ENCODE peak calls at places on chromosomes 1 and 21, in five cellular contexts. One of them, this sample, is unnamed.

GRCh38 chr1:247647864-247648263 is 31.7 kb downstream of the OR13G1 start:
- DNase-seq in activated naive CD4-positive, alpha-beta T cell: no peak
- DNase-seq in activated CD4-positive, alpha-beta T cell treated with anti-CD3 and anti-CD28 coated beads, Interleukin-2, amount 10 ng/mL, durations not matched to agents 7 days and 5 days: no peak
- DNase-seq in naive B cell: no peak
- DNase-seq in IMR-90: no peak
- DNase-seq in this sample: no peak

GRCh38 chr21:45767071-45768006 is 123.8 kb downstream of the PCBP3 start:
- DNase-seq in activated CD4-positive, alpha-beta T cell treated with anti-CD3 and anti-CD28 coated beads, Interleukin-2, amount 10 ng/mL, durations not matched to agents 7 days and 5 days: peak; percentile 51
- DNase-seq in activated naive CD4-positive, alpha-beta T cell: no peak
- DNase-seq in naive B cell: no peak
- DNase-seq in IMR-90: peak; percentile 51
- DNase-seq in this sample: no peak

GRCh38 chr1:188652678-188653077 is 1823.9 kb downstream of the PLA2G4A start:
- DNase-seq in activated naive CD4-positive, alpha-beta T cell: no peak
- DNase-seq in naive B cell: no peak
- DNase-seq in IMR-90: peak; percentile 86
- DNase-seq in activated CD4-positive, alpha-beta T cell treated with anti-CD3 and anti-CD28 coated beads, Interleukin-2, amount 10 ng/mL, durations not matched to agents 7 days and 5 days: no peak
- DNase-seq in this sample: no peak

GRCh38 chr1:147665521-147665920 is 4.8 kb downstream of the ACP6 start:
- DNase-seq in naive B cell: no peak
- DNase-seq in IMR-90: no peak
- DNase-seq in activated CD4-positive, alpha-beta T cell treated with anti-CD3 and anti-CD28 coated beads, Interleukin-2, amount 10 ng/mL, durations not matched to agents 7 days and 5 days: no peak
- DNase-seq in activated naive CD4-positive, alpha-beta T cell: no peak
- DNase-seq in this sample: no peak

GRCh38 chr1:35660581-35661473 is 19.5 kb upstream of the PSMB2 start:
- DNase-seq in naive B cell: no peak
- DNase-seq in activated naive CD4-positive, alpha-beta T cell: no peak
- DNase-seq in IMR-90: peak; percentile 75
- DNase-seq in activated CD4-positive, alpha-beta T cell treated with anti-CD3 and anti-CD28 coated beads, Interleukin-2, amount 10 ng/mL, durations not matched to agents 7 days and 5 days: no peak
- DNase-seq in this sample: peak; percentile 39

GRCh38 chr21:42539342-42539741 is 25.7 kb downstream of the SLC37A1 start:
- DNase-seq in activated naive CD4-positive, alpha-beta T cell: no peak
- DNase-seq in activated CD4-positive, alpha-beta T cell treated with anti-CD3 and anti-CD28 coated beads, Interleukin-2, amount 10 ng/mL, durations not matched to agents 7 days and 5 days: no peak
- DNase-seq in IMR-90: no peak
- DNase-seq in naive B cell: no peak
- DNase-seq in this sample: no peak

GRCh38 chr1:6574025-6574620 is 5.7 kb upstream of the ZBTB48 start:
- DNase-seq in naive B cell: no peak
- DNase-seq in activated naive CD4-positive, alpha-beta T cell: no peak
- DNase-seq in activated CD4-positive, alpha-beta T cell treated with anti-CD3 and anti-CD28 coated beads, Interleukin-2, amount 10 ng/mL, durations not matched to agents 7 days and 5 days: no peak
- DNase-seq in IMR-90: peak; percentile 39
- DNase-seq in this sample: no peak

GRCh38 chr1:6603851-6604558 is 1.3 kb upstream of the KLHL21 start:
- DNase-seq in IMR-90: peak; percentile 86
- DNase-seq in naive B cell: no peak
- DNase-seq in activated naive CD4-positive, alpha-beta T cell: peak; percentile 15
- DNase-seq in activated CD4-positive, alpha-beta T cell treated with anti-CD3 and anti-CD28 coated beads, Interleukin-2, amount 10 ng/mL, durations not matched to agents 7 days and 5 days: peak; percentile 28
- DNase-seq in this sample: peak; percentile 83

GRCh38 chr1:244362481-244362880 is 89.2 kb downstream of the ADSS2 start:
- DNase-seq in activated naive CD4-positive, alpha-beta T cell: no peak
- DNase-seq in naive B cell: no peak
- DNase-seq in IMR-90: no peak
- DNase-seq in activated CD4-positive, alpha-beta T cell treated with anti-CD3 and anti-CD28 coated beads, Interleukin-2, amount 10 ng/mL, durations not matched to agents 7 days and 5 days: no peak
- DNase-seq in this sample: no peak

GRCh38 chr1:79726911-79727310 is 720.4 kb upstream of the ADGRL4 start:
- DNase-seq in activated CD4-positive, alpha-beta T cell treated with anti-CD3 and anti-CD28 coated beads, Interleukin-2, amount 10 ng/mL, durations not matched to agents 7 days and 5 days: no peak
- DNase-seq in activated naive CD4-positive, alpha-beta T cell: no peak
- DNase-seq in IMR-90: peak; percentile 29
- DNase-seq in naive B cell: no peak
- DNase-seq in this sample: no peak

GRCh38 chr21:17387030-17387617 is 125.7 kb upstream of the CXADR start:
- DNase-seq in IMR-90: peak; percentile 59
- DNase-seq in activated naive CD4-positive, alpha-beta T cell: peak; percentile 7
- DNase-seq in activated CD4-positive, alpha-beta T cell treated with anti-CD3 and anti-CD28 coated beads, Interleukin-2, amount 10 ng/mL, durations not matched to agents 7 days and 5 days: peak; percentile 69
- DNase-seq in naive B cell: peak; percentile 30
- DNase-seq in this sample: peak; percentile 51

GRCh38 chr1:12580054-12580887 is 37.7 kb downstream of the DHRS3 start:
- DNase-seq in activated CD4-positive, alpha-beta T cell treated with anti-CD3 and anti-CD28 coated beads, Interleukin-2, amount 10 ng/mL, durations not matched to agents 7 days and 5 days: no peak
- DNase-seq in naive B cell: no peak
- DNase-seq in IMR-90: peak; percentile 51
- DNase-seq in activated naive CD4-positive, alpha-beta T cell: no peak
- DNase-seq in this sample: peak; percentile 80

GRCh38 chr1:29671957-29672356 is 435.6 kb downstream of the PTPRU start:
- DNase-seq in activated naive CD4-positive, alpha-beta T cell: no peak
- DNase-seq in activated CD4-positive, alpha-beta T cell treated with anti-CD3 and anti-CD28 coated beads, Interleukin-2, amount 10 ng/mL, durations not matched to agents 7 days and 5 days: no peak
- DNase-seq in naive B cell: no peak
- DNase-seq in IMR-90: no peak
- DNase-seq in this sample: no peak

GRCh38 chr1:150464422-150464826 is 22.8 kb upstream of the TARS2 start:
- DNase-seq in IMR-90: peak; percentile 63
- DNase-seq in activated CD4-positive, alpha-beta T cell treated with anti-CD3 and anti-CD28 coated beads, Interleukin-2, amount 10 ng/mL, durations not matched to agents 7 days and 5 days: peak; percentile 82
- DNase-seq in activated naive CD4-positive, alpha-beta T cell: peak; percentile 34
- DNase-seq in naive B cell: peak; percentile 63
- DNase-seq in this sample: peak; percentile 76

GRCh38 chr1:36522461-36523229 is 39.9 kb upstream of the CSF3R start:
- DNase-seq in naive B cell: no peak
- DNase-seq in activated CD4-positive, alpha-beta T cell treated with anti-CD3 and anti-CD28 coated beads, Interleukin-2, amount 10 ng/mL, durations not matched to agents 7 days and 5 days: no peak
- DNase-seq in activated naive CD4-positive, alpha-beta T cell: no peak
- DNase-seq in IMR-90: no peak
- DNase-seq in this sample: no peak

GRCh38 chr1:150876111-150876434 is 326 bp downstream of the ARNT start:
- DNase-seq in activated CD4-positive, alpha-beta T cell treated with anti-CD3 and anti-CD28 coated beads, Interleukin-2, amount 10 ng/mL, durations not matched to agents 7 days and 5 days: no peak
- DNase-seq in IMR-90: peak; percentile 49
- DNase-seq in naive B cell: no peak
- DNase-seq in activated naive CD4-positive, alpha-beta T cell: no peak
- DNase-seq in this sample: peak; percentile 32

GRCh38 chr1:12661606-12662219 is 17.8 kb downstream of the AADACL4 start:
- DNase-seq in activated naive CD4-positive, alpha-beta T cell: no peak
- DNase-seq in activated CD4-positive, alpha-beta T cell treated with anti-CD3 and anti-CD28 coated beads, Interleukin-2, amount 10 ng/mL, durations not matched to agents 7 days and 5 days: no peak
- DNase-seq in IMR-90: no peak
- DNase-seq in naive B cell: no peak
- DNase-seq in this sample: no peak

GRCh38 chr1:6949991-6950765 is 164.9 kb downstream of the CAMTA1 start:
- DNase-seq in naive B cell: no peak
- DNase-seq in IMR-90: no peak
- DNase-seq in activated naive CD4-positive, alpha-beta T cell: no peak
- DNase-seq in activated CD4-positive, alpha-beta T cell treated with anti-CD3 and anti-CD28 coated beads, Interleukin-2, amount 10 ng/mL, durations not matched to agents 7 days and 5 days: no peak
- DNase-seq in this sample: no peak

GRCh38 chr1:44791364-44791801 is 3.4 kb upstream of the BEST4 start:
- DNase-seq in IMR-90: no peak
- DNase-seq in activated naive CD4-positive, alpha-beta T cell: no peak
- DNase-seq in naive B cell: no peak
- DNase-seq in activated CD4-positive, alpha-beta T cell treated with anti-CD3 and anti-CD28 coated beads, Interleukin-2, amount 10 ng/mL, durations not matched to agents 7 days and 5 days: no peak
- DNase-seq in this sample: no peak

GRCh38 chr1:231926933-231927332 is 300.3 kb downstream of the DISC1 start:
- DNase-seq in IMR-90: no peak
- DNase-seq in activated CD4-positive, alpha-beta T cell treated with anti-CD3 and anti-CD28 coated beads, Interleukin-2, amount 10 ng/mL, durations not matched to agents 7 days and 5 days: no peak
- DNase-seq in activated naive CD4-positive, alpha-beta T cell: no peak
- DNase-seq in naive B cell: no peak
- DNase-seq in this sample: no peak

GRCh38 chr1:30678209-30678608 is 45.2 kb downstream of the MATN1 start:
- DNase-seq in IMR-90: no peak
- DNase-seq in activated naive CD4-positive, alpha-beta T cell: no peak
- DNase-seq in activated CD4-positive, alpha-beta T cell treated with anti-CD3 and anti-CD28 coated beads, Interleukin-2, amount 10 ng/mL, durations not matched to agents 7 days and 5 days: no peak
- DNase-seq in naive B cell: no peak
- DNase-seq in this sample: no peak

GRCh38 chr1:109628540-109629321 is 9.1 kb downstream of the AMPD2 start:
- DNase-seq in activated naive CD4-positive, alpha-beta T cell: no peak
- DNase-seq in naive B cell: no peak
- DNase-seq in activated CD4-positive, alpha-beta T cell treated with anti-CD3 and anti-CD28 coated beads, Interleukin-2, amount 10 ng/mL, durations not matched to agents 7 days and 5 days: peak; percentile 4
- DNase-seq in IMR-90: peak; percentile 59
- DNase-seq in this sample: no peak

GRCh38 chr1:178371999-178372398 is 124.8 kb downstream of the CLEC20A start:
- DNase-seq in activated naive CD4-positive, alpha-beta T cell: no peak
- DNase-seq in activated CD4-positive, alpha-beta T cell treated with anti-CD3 and anti-CD28 coated beads, Interleukin-2, amount 10 ng/mL, durations not matched to agents 7 days and 5 days: no peak
- DNase-seq in naive B cell: no peak
- DNase-seq in IMR-90: no peak
- DNase-seq in this sample: no peak

GRCh38 chr1:208309771-208310170 is 65.6 kb upstream of the PLXNA2 start:
- DNase-seq in activated naive CD4-positive, alpha-beta T cell: no peak
- DNase-seq in IMR-90: no peak
- DNase-seq in activated CD4-positive, alpha-beta T cell treated with anti-CD3 and anti-CD28 coated beads, Interleukin-2, amount 10 ng/mL, durations not matched to agents 7 days and 5 days: no peak
- DNase-seq in naive B cell: no peak
- DNase-seq in this sample: no peak